ENCODE peak calls at places on chromosomes 2 and 18, in nine cellular contexts. One of them, this sample, is unnamed.

GRCh38 chr2:216195565-216195978 is 86.4 kb downstream of the XRCC5 start:
- DNase-seq in EH: peak; percentile 82
- DNase-seq in T-helper 2 cell: no peak
- DNase-seq in psoas muscle: no peak
- DNase-seq in GM12865: no peak
- DNase-seq in RPMI7951: peak; percentile 88
- DNase-seq in COLO829: peak; percentile 68
- DNase-seq in fibroblast of mammary gland: peak; percentile 94
- DNase-seq in dorsolateral prefrontal cortex: no peak
- DNase-seq in this sample: no peak

GRCh38 chr2:115294999-115295398 is 852.6 kb downstream of the DPP10 start:
- DNase-seq in EH: no peak
- DNase-seq in T-helper 2 cell: no peak
- DNase-seq in psoas muscle: no peak
- DNase-seq in GM12865: no peak
- DNase-seq in RPMI7951: no peak
- DNase-seq in COLO829: peak; percentile 2
- DNase-seq in fibroblast of mammary gland: no peak
- DNase-seq in dorsolateral prefrontal cortex: no peak
- DNase-seq in this sample: no peak

GRCh38 chr2:200278694-200279316 is 27.7 kb upstream of the SPATS2L start:
- DNase-seq in EH: no peak
- DNase-seq in T-helper 2 cell: no peak
- DNase-seq in psoas muscle: no peak
- DNase-seq in GM12865: no peak
- DNase-seq in RPMI7951: no peak
- DNase-seq in COLO829: no peak
- DNase-seq in fibroblast of mammary gland: no peak
- DNase-seq in dorsolateral prefrontal cortex: no peak
- DNase-seq in this sample: no peak

GRCh38 chr2:233061007-233061590 is 957 bp downstream of the INPP5D start:
- DNase-seq in EH: no peak
- DNase-seq in T-helper 2 cell: no peak
- DNase-seq in psoas muscle: no peak
- DNase-seq in GM12865: peak; percentile 75
- DNase-seq in RPMI7951: no peak
- DNase-seq in COLO829: no peak
- DNase-seq in fibroblast of mammary gland: no peak
- DNase-seq in dorsolateral prefrontal cortex: no peak
- DNase-seq in this sample: no peak

GRCh38 chr18:47701133-47701532 is 229.3 kb downstream of the SMAD2 start:
- DNase-seq in EH: no peak
- DNase-seq in T-helper 2 cell: no peak
- DNase-seq in psoas muscle: no peak
- DNase-seq in GM12865: no peak
- DNase-seq in RPMI7951: no peak
- DNase-seq in COLO829: no peak
- DNase-seq in fibroblast of mammary gland: no peak
- DNase-seq in dorsolateral prefrontal cortex: no peak
- DNase-seq in this sample: no peak

GRCh38 chr18:76380791-76381405 is 114.1 kb downstream of the ZNF516 start:
- DNase-seq in EH: peak; percentile 74
- DNase-seq in T-helper 2 cell: no peak
- DNase-seq in psoas muscle: no peak
- DNase-seq in GM12865: no peak
- DNase-seq in RPMI7951: no peak
- DNase-seq in COLO829: no peak
- DNase-seq in fibroblast of mammary gland: peak; percentile 14
- DNase-seq in dorsolateral prefrontal cortex: no peak
- DNase-seq in this sample: no peak

GRCh38 chr2:239006886-239007285 is 159.0 kb downstream of the TWIST2 start:
- DNase-seq in EH: peak; percentile 54
- DNase-seq in T-helper 2 cell: no peak
- DNase-seq in psoas muscle: no peak
- DNase-seq in GM12865: no peak
- DNase-seq in RPMI7951: peak; percentile 48
- DNase-seq in COLO829: no peak
- DNase-seq in fibroblast of mammary gland: peak; percentile 32
- DNase-seq in dorsolateral prefrontal cortex: no peak
- DNase-seq in this sample: no peak

GRCh38 chr2:239178484-239178883 is 222.3 kb downstream of the HDAC4 start:
- DNase-seq in EH: no peak
- DNase-seq in T-helper 2 cell: no peak
- DNase-seq in psoas muscle: no peak
- DNase-seq in GM12865: no peak
- DNase-seq in RPMI7951: no peak
- DNase-seq in COLO829: no peak
- DNase-seq in fibroblast of mammary gland: no peak
- DNase-seq in dorsolateral prefrontal cortex: no peak
- DNase-seq in this sample: peak; percentile 0

GRCh38 chr2:148903946-148904345 is 28.9 kb downstream of the KIF5C start:
- DNase-seq in EH: no peak
- DNase-seq in T-helper 2 cell: no peak
- DNase-seq in psoas muscle: no peak
- DNase-seq in GM12865: no peak
- DNase-seq in RPMI7951: no peak
- DNase-seq in COLO829: no peak
- DNase-seq in fibroblast of mammary gland: no peak
- DNase-seq in dorsolateral prefrontal cortex: no peak
- DNase-seq in this sample: no peak

GRCh38 chr2:239152916-239153305 is 247.9 kb downstream of the HDAC4 start:
- DNase-seq in EH: no peak
- DNase-seq in T-helper 2 cell: no peak
- DNase-seq in psoas muscle: no peak
- DNase-seq in GM12865: no peak
- DNase-seq in RPMI7951: no peak
- DNase-seq in COLO829: no peak
- DNase-seq in fibroblast of mammary gland: no peak
- DNase-seq in dorsolateral prefrontal cortex: no peak
- DNase-seq in this sample: no peak

GRCh38 chr2:209472871-209473270 is 49.0 kb downstream of the MAP2 start:
- DNase-seq in EH: peak; percentile 57
- DNase-seq in T-helper 2 cell: no peak
- DNase-seq in psoas muscle: no peak
- DNase-seq in GM12865: no peak
- DNase-seq in RPMI7951: peak; percentile 28
- DNase-seq in COLO829: no peak
- DNase-seq in fibroblast of mammary gland: peak; percentile 76
- DNase-seq in dorsolateral prefrontal cortex: no peak
- DNase-seq in this sample: no peak

GRCh38 chr2:135473567-135473966 is 57.5 kb downstream of the ZRANB3 start:
- DNase-seq in EH: peak; percentile 59
- DNase-seq in T-helper 2 cell: no peak
- DNase-seq in psoas muscle: no peak
- DNase-seq in GM12865: peak; percentile 55
- DNase-seq in RPMI7951: peak; percentile 32
- DNase-seq in COLO829: peak; percentile 13
- DNase-seq in fibroblast of mammary gland: peak; percentile 17
- DNase-seq in dorsolateral prefrontal cortex: no peak
- DNase-seq in this sample: peak; percentile 12

GRCh38 chr2:221617996-221618395 is 45.9 kb upstream of the EPHA4 start:
- DNase-seq in EH: no peak
- DNase-seq in T-helper 2 cell: no peak
- DNase-seq in psoas muscle: no peak
- DNase-seq in GM12865: no peak
- DNase-seq in RPMI7951: no peak
- DNase-seq in COLO829: no peak
- DNase-seq in fibroblast of mammary gland: no peak
- DNase-seq in dorsolateral prefrontal cortex: no peak
- DNase-seq in this sample: no peak

This sample was measured in BE2C.